ENCODE peak calls at places on chromosomes 2 and 18, in four cellular contexts. U is LNCaP clone FGC; A is activated naive CD4-positive, alpha-beta T cell treated with anti-CD3 and anti-CD28 coated beads, Interleukin-2, amount 50 U/mL, for 16 hours; F is NCI-H774. D is an unnamed sample.

GRCh38 chr2:127857494-127857818 is 499 bp downstream of the POLR2D start:
- DNase-seq in U (no peak), A (peak), F (peak), D (peak)

GRCh38 chr2:181123798-181124217 is 143.4 kb downstream of the UBE2E3 start:
- DNase-seq in U (no peak), A (no peak), F (no peak), D (no peak)

GRCh38 chr18:59546164-59546563 is 151.1 kb downstream of the CCBE1 start:
- DNase-seq in U (no peak), A (no peak), F (no peak), D (no peak)

GRCh38 chr2:47232738-47233415 is 77.8 kb upstream of the STPG4 start:
- DNase-seq in U (peak), A (no peak), F (peak), D (no peak)

GRCh38 chr2:176934869-176935415 is 277.7 kb upstream of the HNRNPA3 start:
- DNase-seq in U (no peak), A (no peak), F (no peak), D (no peak)

GRCh38 chr18:55251186-55251995 is 292.1 kb upstream of the CCDC68 start:
- DNase-seq in U (no peak), A (no peak), F (no peak), D (peak)

GRCh38 chr2:222912776-222913175 is 51.9 kb downstream of the ACSL3 start:
- DNase-seq in U (no peak), A (no peak), F (no peak), D (no peak)

GRCh38 chr18:70490008-70490933 is 201.4 kb downstream of the SOCS6 start:
- DNase-seq in U (peak), A (no peak), F (peak), D (no peak)

GRCh38 chr2:64017811-64018714 is 1.2 kb downstream of the VPS54 start:
- DNase-seq in U (no peak), A (no peak), F (peak), D (no peak)

GRCh38 chr18:9792565-9793226 is 84.6 kb downstream of the RAB31 start:
- DNase-seq in U (no peak), A (no peak), F (no peak), D (no peak)

GRCh38 chr2:101152195-101153076 is 1.3 kb upstream of the TBC1D8 start:
- DNase-seq in U (no peak), A (no peak), F (peak), D (no peak)

GRCh38 chr2:65436169-65436824 is 3.9 kb upstream of the SPRED2 start:
- DNase-seq in U (no peak), A (peak), F (peak), D (no peak)

GRCh38 chr2:127625146-127625943 is 20.6 kb upstream of the GPR17 start:
- DNase-seq in U (no peak), A (no peak), F (no peak), D (no peak)

GRCh38 chr2:127840893-127841292 is 17.1 kb downstream of the POLR2D start:
- DNase-seq in U (no peak), A (no peak), F (no peak), D (no peak)

GRCh38 chr2:218366621-218367414 is 10.2 kb downstream of the CATIP start:
- DNase-seq in U (no peak), A (no peak), F (no peak), D (no peak)

GRCh38 chr2:62297642-62298010 is 101.7 kb downstream of the B3GNT2 start:
- DNase-seq in U (no peak), A (no peak), F (no peak), D (no peak)

GRCh38 chr2:219404954-219405353 is 13.2 kb upstream of the DES start:
- DNase-seq in U (no peak), A (no peak), F (no peak), D (no peak)

GRCh38 chr18:45874501-45875184 is 49.2 kb downstream of the SIGLEC15 start:
- DNase-seq in U (no peak), A (peak), F (no peak), D (no peak)

GRCh38 chr2:96604104-96604503 is 34.0 kb downstream of the KANSL3 start:
- DNase-seq in U (no peak), A (no peak), F (no peak), D (no peak)

GRCh38 chr2:59025157-59025757 is 784.1 kb upstream of the FANCL start:
- DNase-seq in U (no peak), A (peak), F (peak), D (peak)

GRCh38 chr18:76686737-76687231 is 135.6 kb upstream of the ZNF236 start:
- DNase-seq in U (peak), A (no peak), F (peak), D (no peak)

GRCh38 chr2:7053650-7054262 is 136.5 kb downstream of the RNF144A start:
- DNase-seq in U (peak), A (no peak), F (peak), D (no peak)

GRCh38 chr18:63774511-63774910 is 707 bp upstream of the SERPINB7 start:
- DNase-seq in U (no peak), A (no peak), F (no peak), D (no peak)

GRCh38 chr2:171864357-171864985 is 29.6 kb downstream of the SLC25A12 start:
- DNase-seq in U (no peak), A (no peak), F (no peak), D (no peak)

GRCh38 chr2:66569321-66569851 is 134.5 kb downstream of the MEIS1 start:
- DNase-seq in U (no peak), A (no peak), F (peak), D (no peak)

GRCh38 chr2:49189512-49190225 is 35.4 kb upstream of the FSHR start:
- DNase-seq in U (no peak), A (no peak), F (no peak), D (no peak)

GRCh38 chr2:3151153-3151918 is 226.3 kb downstream of the EIPR1 start:
- DNase-seq in U (no peak), A (no peak), F (no peak), D (no peak)

D was measured in iPS DF 19.7.